ENCODE peak calls at places on chromosome 9, in nine cellular contexts. H, P, U, R, Y, T, C, D and S are unnamed samples.

GRCh38 chr9:130138791-130139190 is 33.4 kb upstream of the NCS1 start:
- DNase-seq in Y (peak), C (no peak), H (no peak), R (peak), D (no peak), U (peak), P (peak), T (no peak), S (peak)

GRCh38 chr9:92004045-92004392 is 54.0 kb upstream of the ROR2 start:
- DNase-seq in H (no peak), T (no peak), Y (no peak), R (no peak), P (no peak), C (no peak), D (no peak), U (no peak), S (no peak)

GRCh38 chr9:27261517-27262211 is 35.3 kb downstream of the EQTN start:
- DNase-seq in U (no peak), P (no peak), R (no peak), D (no peak), T (no peak), H (no peak), Y (no peak), C (no peak), S (no peak)

GRCh38 chr9:18632624-18633407 is 158.9 kb downstream of the ADAMTSL1 start:
- DNase-seq in D (no peak), H (no peak), C (no peak), R (peak), T (no peak), U (no peak), P (no peak), Y (no peak), S (peak)

GRCh38 chr9:6417186-6417585 is 4.2 kb downstream of the UHRF2 start:
- DNase-seq in U (no peak), P (no peak), D (no peak), H (no peak), T (no peak), R (peak), Y (no peak), C (no peak), S (no peak)

GRCh38 chr9:7828344-7828743 is 28.8 kb upstream of the DMAC1 start:
- DNase-seq in R (no peak), P (no peak), U (no peak), Y (no peak), C (no peak), H (no peak), T (no peak), D (no peak), S (no peak)

GRCh38 chr9:135174981-135175380 is 87.5 kb downstream of the OLFM1 start:
- DNase-seq in R (no peak), Y (no peak), H (no peak), C (no peak), D (no peak), T (no peak), P (no peak), U (no peak), S (no peak)

GRCh38 chr9:99515087-99515486 is 293.0 kb downstream of the SEC61B start:
- DNase-seq in R (no peak), D (no peak), P (no peak), Y (no peak), H (no peak), U (peak), T (no peak), C (no peak), S (no peak)

GRCh38 chr9:69121155-69122085 is 52.7 kb upstream of the TJP2 start:
- DNase-seq in C (peak), R (peak), U (peak), D (peak), P (peak), H (no peak), Y (peak), T (peak), S (peak)

GRCh38 chr9:138043411-138044345 is 166.1 kb downstream of the CACNA1B start:
- DNase-seq in T (no peak), U (no peak), H (no peak), C (no peak), D (no peak), R (no peak), Y (peak), P (no peak), S (no peak)

GRCh38 chr9:456365-456764 is 241.7 kb downstream of the DOCK8 start:
- DNase-seq in T (no peak), C (no peak), H (no peak), U (no peak), P (peak), D (no peak), Y (no peak), R (no peak), S (no peak)

GRCh38 chr9:116480700-116481099 is 206.4 kb upstream of the TRIM32 start:
- DNase-seq in Y (no peak), U (no peak), H (no peak), T (no peak), C (no peak), P (no peak), D (no peak), R (no peak), S (no peak)

GRCh38 chr9:19145881-19146280 is 18.6 kb upstream of the PLIN2 start:
- DNase-seq in H (no peak), D (no peak), T (no peak), U (no peak), R (no peak), Y (no peak), C (no peak), P (no peak), S (no peak)

GRCh38 chr9:70352356-70352755 is 62.1 kb downstream of the KLF9 start:
- DNase-seq in H (no peak), C (no peak), Y (no peak), U (no peak), R (peak), P (no peak), T (no peak), D (no peak), S (peak)